ENCODE peak calls at places on chromosomes 3 and 15, in four cellular contexts. K is tibial artery, T is HCT116, V is A549. X is an unnamed sample. For H3K4me1, the result is how much of the 10 kb centered on the place peaks cover.

GRCh38 chr3:157131861-157132260 is 28.1 kb downstream of the CCNL1 start:
- DNase-seq in V (no peak), T (no peak), K (no peak), X (no peak)

GRCh38 chr3:30695302-30696061 is 89.1 kb downstream of the TGFBR2 start:
- DNase-seq in K (no peak), V (no peak), T (no peak), X (no peak)

GRCh38 chr15:75578206-75578947 is 738 bp downstream of the PTPN9 start:
- DNase-seq in V (no peak), K (peak), T (no peak), X (peak)

GRCh38 chr3:25454411-25454927 is 26.4 kb downstream of the RARB start:
- DNase-seq in K (no peak), T (no peak), V (no peak), X (no peak)

GRCh38 chr3:127762077-127762786 is 60.1 kb downstream of the MGLL start:
- DNase-seq in T (no peak), K (peak), V (no peak), X (no peak)

GRCh38 chr3:174355505-174355904 is 503.6 kb upstream of the NAALADL2 start:
- DNase-seq in K (no peak), T (peak), V (no peak), X (peak)

GRCh38 chr3:97996988-97997387 is 24.8 kb upstream of the RIOX2 start:
- DNase-seq in K (no peak), V (no peak), T (no peak), X (no peak)

GRCh38 chr3:11167590-11167989 is 13.3 kb downstream of the HRH1 start:
- DNase-seq in T (no peak), K (peak), V (no peak), X (no peak)

GRCh38 chr3:131972550-131972949 is 62.3 kb downstream of the CPNE4 start:
- DNase-seq in K (no peak), T (no peak), V (no peak), X (no peak)

GRCh38 chr3:127388412-127388811 is 100.6 kb upstream of the PRR20G start:
- DNase-seq in V (no peak), K (peak), T (no peak), X (no peak)

DNA sequence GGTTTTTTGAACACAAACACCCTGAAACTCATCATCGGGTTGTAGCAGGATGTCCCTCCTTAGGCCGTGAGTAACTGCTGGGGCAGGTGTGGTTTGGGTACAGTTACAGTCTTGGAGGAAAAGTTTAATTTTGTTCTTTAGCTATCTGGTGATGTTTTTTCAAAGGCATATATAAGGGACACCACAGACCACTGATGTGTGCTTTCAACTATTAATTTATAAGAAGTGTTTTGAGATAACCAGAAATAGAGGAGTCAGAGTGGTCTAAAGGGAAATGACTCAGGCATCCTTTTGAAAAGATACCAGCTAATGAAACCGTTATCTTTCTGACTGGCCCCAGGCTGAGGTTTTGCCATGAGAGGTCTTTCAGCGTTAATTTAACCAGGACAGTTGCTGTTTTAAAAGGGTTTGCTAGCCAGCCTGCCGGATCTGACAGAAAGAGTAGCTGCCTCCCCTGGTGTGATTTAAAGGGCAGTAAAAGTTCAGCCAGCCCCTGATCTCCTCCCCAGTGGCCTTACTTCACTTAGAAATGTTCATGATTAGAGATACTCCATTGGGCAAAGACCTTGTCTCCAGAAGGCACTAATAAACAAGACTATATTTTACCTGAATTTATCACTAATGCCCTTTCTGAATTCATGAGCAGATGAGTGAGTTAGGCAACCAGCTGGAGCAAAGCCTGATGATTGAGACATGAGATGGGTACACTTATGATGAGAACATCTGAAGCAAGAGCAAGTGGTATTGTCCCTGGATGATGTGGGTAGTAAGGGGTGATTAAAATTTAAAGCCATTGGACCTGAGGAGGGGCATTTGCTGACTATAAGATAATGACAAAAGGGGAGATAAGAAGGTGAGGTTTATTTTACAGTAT is 482.5 kb upstream of the TBL1XR1 start:
- DNase-seq in K (no peak), V (no peak), T (no peak), X (no peak)
- H3K27ac ChIP-seq in K (no peak), V (peak), T (no peak), X (no peak)

DNA sequence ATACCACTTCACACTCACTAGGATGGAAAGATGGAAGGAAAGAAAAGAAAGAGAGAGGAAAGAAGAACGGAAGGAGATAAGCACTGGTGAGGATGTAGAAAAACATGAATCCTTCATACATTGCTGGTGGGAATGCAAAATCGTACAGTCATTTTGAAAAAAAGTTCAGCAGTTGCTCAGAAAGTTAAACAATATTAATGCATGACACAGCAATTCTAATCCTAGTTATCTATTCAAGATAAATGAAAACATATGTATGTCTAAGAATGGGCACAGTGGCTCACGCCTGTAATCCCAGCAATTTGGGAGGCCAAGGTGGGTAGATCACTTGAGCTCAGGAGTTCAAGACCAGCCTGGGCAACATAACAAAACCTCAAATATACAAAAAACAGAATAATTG is 59.0 kb downstream of the SENP7 start:
- DNase-seq in K (no peak), V (no peak), T (no peak), X (no peak)
- H3K4me1 ChIP-seq in K (under half), V (under half), T (under half), X (under half)

GRCh38 chr3:15638193-15638890 is 36.8 kb downstream of the BTD start:
- DNase-seq in T (no peak), K (no peak), V (no peak), X (no peak)

GRCh38 chr3:15637131-15637951 is 35.8 kb downstream of the BTD start:
- DNase-seq in T (no peak), K (no peak), V (no peak), X (no peak)

GRCh38 chr3:15634671-15635661 is 33.4 kb downstream of the BTD start:
- DNase-seq in T (no peak), K (no peak), V (no peak), X (no peak)

GRCh38 chr3:15633766-15634588 is 32.4 kb downstream of the BTD start:
- DNase-seq in V (no peak), K (no peak), T (no peak), X (no peak)

GRCh38 chr3:15636028-15636709 is 34.6 kb downstream of the BTD start:
- DNase-seq in T (peak), K (no peak), V (peak), X (no peak)
- H3K27ac ChIP-seq in T (peak), K (peak), V (peak), X (no peak)

GRCh38 chr3:50336452-50337174 is 4.0 kb downstream of the RASSF1 start:
- DNase-seq in T (no peak), K (no peak), V (peak), X (no peak)

GRCh38 chr3:50331364-50331907 is 3.4 kb upstream of the TUSC2 start:
- DNase-seq in V (no peak), T (no peak), K (no peak), X (no peak)

GRCh38 chr3:50337175-50337861 is 3.3 kb downstream of the RASSF1 start:
- DNase-seq in V (peak), K (peak), T (peak), X (peak)

GRCh38 chr3:50334339-50335075 is 6.1 kb downstream of the RASSF1 start:
- DNase-seq in K (no peak), T (no peak), V (no peak), X (no peak)

GRCh38 chr3:50333744-50334328 is 5.8 kb upstream of the TUSC2 start:
- DNase-seq in V (no peak), T (no peak), K (peak), X (no peak)
- H3K4me1 ChIP-seq in V (under half), T (under half), K (under half), X (under half)

X was measured in neuronal stem cell.